ENCODE peak calls at places on chromosomes 7 and 10, in six cellular contexts. One of them, this sample, is unnamed. For H3K4me1, the result is how much of the 10 kb centered on the place peaks cover.

GRCh38 chr7:130917669-130918128 is 183.7 kb upstream of the KLF14 start:
- DNase-seq in IMR-90: peak
- DNase-seq in MM.1S: no peak
- DNase-seq in SK-N-SH: no peak
- DNase-seq in GM23248: peak
- DNase-seq in trophoblast cell: no peak
- DNase-seq in this sample: no peak

GRCh38 chr7:105245398-105246099 is 143.2 kb downstream of the SRPK2 start:
- DNase-seq in trophoblast cell: no peak
- DNase-seq in GM23248: peak
- DNase-seq in SK-N-SH: peak
- DNase-seq in IMR-90: no peak
- DNase-seq in MM.1S: no peak
- DNase-seq in this sample: no peak

GRCh38 chr7:36262706-36263484 is 109.8 kb downstream of the EEPD1 start:
- DNase-seq in trophoblast cell: no peak
- DNase-seq in GM23248: no peak
- DNase-seq in MM.1S: no peak
- DNase-seq in SK-N-SH: no peak
- DNase-seq in IMR-90: no peak
- DNase-seq in this sample: no peak

GRCh38 chr7:2380461-2380860 is 22.9 kb upstream of the CHST12 start:
- DNase-seq in IMR-90: no peak
- DNase-seq in trophoblast cell: no peak
- DNase-seq in SK-N-SH: no peak
- DNase-seq in GM23248: no peak
- DNase-seq in MM.1S: no peak
- DNase-seq in this sample: no peak

GRCh38 chr10:14048930-14049613 is 281.7 kb downstream of the FRMD4A start:
- DNase-seq in MM.1S: no peak
- DNase-seq in GM23248: no peak
- DNase-seq in IMR-90: no peak
- DNase-seq in trophoblast cell: no peak
- DNase-seq in SK-N-SH: no peak
- DNase-seq in this sample: no peak

GRCh38 chr10:89580243-89580642 is 44.8 kb upstream of the SLC16A12 start:
- DNase-seq in MM.1S: no peak
- DNase-seq in SK-N-SH: no peak
- DNase-seq in trophoblast cell: no peak
- DNase-seq in GM23248: no peak
- DNase-seq in IMR-90: no peak
- DNase-seq in this sample: no peak

GRCh38 chr10:22087365-22087738 is 83.8 kb upstream of the DNAJC1 start:
- DNase-seq in IMR-90: no peak
- DNase-seq in SK-N-SH: no peak
- DNase-seq in GM23248: no peak
- DNase-seq in MM.1S: no peak
- DNase-seq in trophoblast cell: no peak
- DNase-seq in this sample: no peak

GRCh38 chr7:151607464-151607867 is 87.8 kb upstream of the RHEB start:
- DNase-seq in trophoblast cell: peak
- DNase-seq in SK-N-SH: no peak
- DNase-seq in IMR-90: peak
- DNase-seq in MM.1S: no peak
- DNase-seq in GM23248: peak
- DNase-seq in this sample: no peak

GRCh38 chr10:78782441-78782840 is 286.3 kb upstream of the ZMIZ1 start:
- DNase-seq in IMR-90: no peak
- DNase-seq in trophoblast cell: no peak
- DNase-seq in MM.1S: no peak
- DNase-seq in SK-N-SH: no peak
- DNase-seq in GM23248: no peak
- DNase-seq in this sample: no peak

GRCh38 chr7:156918642-156919041 is 25.7 kb upstream of the LMBR1 start:
- DNase-seq in trophoblast cell: no peak
- DNase-seq in MM.1S: no peak
- DNase-seq in IMR-90: no peak
- DNase-seq in SK-N-SH: no peak
- DNase-seq in GM23248: no peak
- DNase-seq in this sample: no peak

GRCh38 chr7:50869108-50869716 is 86.5 kb upstream of the GRB10 start:
- DNase-seq in IMR-90: peak
- DNase-seq in GM23248: peak
- DNase-seq in trophoblast cell: no peak
- DNase-seq in SK-N-SH: no peak
- DNase-seq in MM.1S: no peak
- DNase-seq in this sample: no peak

GRCh38 chr7:8290645-8291308 is 28.8 kb upstream of the ICA1 start:
- DNase-seq in GM23248: no peak
- DNase-seq in SK-N-SH: peak
- DNase-seq in IMR-90: no peak
- DNase-seq in MM.1S: no peak
- DNase-seq in trophoblast cell: peak
- DNase-seq in this sample: no peak

GRCh38 chr10:43209651-43210141 is 57.2 kb downstream of the RASGEF1A start:
- DNase-seq in GM23248: no peak
- DNase-seq in IMR-90: no peak
- DNase-seq in SK-N-SH: no peak
- DNase-seq in trophoblast cell: no peak
- DNase-seq in MM.1S: no peak
- DNase-seq in this sample: peak

GRCh38 chr7:151126500-151127137 is 40.3 kb downstream of the AGAP3 start:
- DNase-seq in IMR-90: no peak
- DNase-seq in MM.1S: no peak
- DNase-seq in trophoblast cell: no peak
- DNase-seq in SK-N-SH: no peak
- DNase-seq in GM23248: no peak
- DNase-seq in this sample: no peak

GRCh38 chr10:84329094-84329611 is 764 bp downstream of the CCSER2 start:
- DNase-seq in GM23248: peak
- DNase-seq in SK-N-SH: peak
- DNase-seq in IMR-90: peak
- DNase-seq in trophoblast cell: no peak
- DNase-seq in MM.1S: peak
- DNase-seq in this sample: no peak

GRCh38 chr10:95841711-95842498 is 65.9 kb upstream of the CC2D2B start:
- DNase-seq in SK-N-SH: peak
- DNase-seq in MM.1S: peak
- DNase-seq in trophoblast cell: peak
- DNase-seq in IMR-90: peak
- DNase-seq in GM23248: peak
- DNase-seq in this sample: no peak

GRCh38 chr7:82410461-82410860 is 33.1 kb downstream of the CACNA2D1 start:
- DNase-seq in MM.1S: peak
- DNase-seq in SK-N-SH: no peak
- DNase-seq in GM23248: no peak
- DNase-seq in trophoblast cell: no peak
- DNase-seq in IMR-90: no peak
- DNase-seq in this sample: no peak

GRCh38 chr10:131924982-131925649 is 24.3 kb downstream of the PPP2R2D start:
- DNase-seq in SK-N-SH: no peak
- DNase-seq in trophoblast cell: no peak
- DNase-seq in MM.1S: no peak
- DNase-seq in IMR-90: no peak
- DNase-seq in GM23248: no peak
- DNase-seq in this sample: no peak

GRCh38 chr7:44796034-44796503 is 412 bp upstream of the PPIA start:
- DNase-seq in trophoblast cell: peak
- DNase-seq in SK-N-SH: no peak
- DNase-seq in GM23248: peak
- DNase-seq in IMR-90: peak
- DNase-seq in MM.1S: peak
- DNase-seq in this sample: no peak

GRCh38 chr10:8044908-8045727 is 9.4 kb upstream of the GATA3 start:
- DNase-seq in IMR-90: no peak
- DNase-seq in trophoblast cell: no peak
- DNase-seq in MM.1S: no peak
- DNase-seq in SK-N-SH: peak
- DNase-seq in GM23248: no peak
- DNase-seq in this sample: no peak
- H3K4me1 ChIP-seq in IMR-90: under half
- H3K4me1 ChIP-seq in trophoblast cell: under half
- H3K4me1 ChIP-seq in MM.1S: under half
- H3K4me1 ChIP-seq in SK-N-SH: under half
- H3K4me1 ChIP-seq in GM23248: under half
- H3K4me1 ChIP-seq in this sample: under half

GRCh38 chr10:104142081-104142480 is 20.1 kb downstream of the SFR1 start:
- DNase-seq in trophoblast cell: no peak
- DNase-seq in GM23248: no peak
- DNase-seq in IMR-90: no peak
- DNase-seq in SK-N-SH: no peak
- DNase-seq in MM.1S: no peak
- DNase-seq in this sample: no peak
- H3K4me3 ChIP-seq in trophoblast cell: no peak
- H3K4me3 ChIP-seq in GM23248: no peak
- H3K4me3 ChIP-seq in IMR-90: no peak
- H3K4me3 ChIP-seq in SK-N-SH: no peak
- H3K4me3 ChIP-seq in MM.1S: no peak
- H3K4me3 ChIP-seq in this sample: no peak

GRCh38 chr7:74505426-74506328 is 52.0 kb downstream of the GTF2IRD1 start:
- DNase-seq in SK-N-SH: peak
- DNase-seq in IMR-90: peak
- DNase-seq in MM.1S: no peak
- DNase-seq in GM23248: no peak
- DNase-seq in trophoblast cell: no peak
- DNase-seq in this sample: no peak
- H3K9ac ChIP-seq in SK-N-SH: no peak
- H3K9ac ChIP-seq in IMR-90: peak
- H3K9ac ChIP-seq in MM.1S: no peak
- H3K9ac ChIP-seq in GM23248: no peak
- H3K9ac ChIP-seq in trophoblast cell: no peak
- H3K9ac ChIP-seq in this sample: no peak

DNA sequence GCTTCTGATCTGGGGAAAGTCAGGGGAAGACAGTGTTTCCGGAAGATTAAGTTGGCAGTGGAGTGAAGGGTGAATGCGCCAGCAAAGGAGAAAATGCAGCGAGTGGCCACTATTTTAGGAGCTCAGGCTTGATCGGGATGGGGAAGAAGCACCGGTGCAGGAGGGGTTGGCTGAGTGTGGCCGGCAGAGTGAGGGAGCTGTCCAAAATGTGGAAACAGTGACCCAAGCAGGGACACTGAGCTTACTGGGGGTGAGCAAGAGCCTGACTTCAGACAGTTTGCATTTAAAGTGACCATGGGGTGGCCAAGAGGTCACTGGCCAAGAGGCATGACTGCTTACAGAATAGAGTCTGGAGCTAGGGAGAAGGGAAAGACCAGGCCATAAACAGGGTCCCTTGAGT is 79.3 kb downstream of the GOLGA7B start:
- DNase-seq in IMR-90: no peak
- DNase-seq in trophoblast cell: no peak
- DNase-seq in SK-N-SH: no peak
- DNase-seq in MM.1S: no peak
- DNase-seq in GM23248: no peak
- DNase-seq in this sample: no peak
- H3K4me1 ChIP-seq in IMR-90: under half
- H3K4me1 ChIP-seq in trophoblast cell: under half
- H3K4me1 ChIP-seq in SK-N-SH: under half
- H3K4me1 ChIP-seq in MM.1S: under half
- H3K4me1 ChIP-seq in GM23248: under half
- H3K4me1 ChIP-seq in this sample: under half